ENCODE peak calls at places on chromosomes 13 and 19, in four cellular contexts. T is IMR-90, O is neuronal stem cell, H is mesenchymal stem cell. N is an unnamed sample.

GRCh38 chr13:51420681-51421476 is 32.0 kb downstream of the INTS6 start:
- DNase-seq in H (peak), T (no peak), O (no peak), N (no peak)

GRCh38 chr13:109191422-109191821 is 562.0 kb downstream of the MYO16 start:
- DNase-seq in O (no peak), T (no peak), H (no peak), N (no peak)

GRCh38 chr13:113949546-113949945 is 24.3 kb downstream of the C13orf46 start:
- DNase-seq in T (no peak), H (no peak), O (no peak), N (no peak)

GRCh38 chr19:38057954-38058690 is 151.1 kb downstream of the SIPA1L3 start:
- DNase-seq in H (peak), O (no peak), T (no peak), N (no peak)

GRCh38 chr13:74082741-74083160 is 51.5 kb downstream of the KLF12 start:
- DNase-seq in O (no peak), H (no peak), T (no peak), N (no peak)

GRCh38 chr13:100497394-100497793 is 91.2 kb downstream of the GGACT start:
- DNase-seq in H (peak), O (no peak), T (peak), N (no peak)

GRCh38 chr19:21668072-21668471 is 99.3 kb downstream of the ZNF100 start:
- DNase-seq in H (no peak), T (no peak), O (no peak), N (no peak)

GRCh38 chr19:53785196-53785889 is 38.8 kb downstream of the NLRP12 start:
- DNase-seq in O (no peak), T (no peak), H (no peak), N (no peak)

GRCh38 chr13:95684463-95684862 is 7.5 kb downstream of the DNAJC3 start:
- DNase-seq in H (no peak), O (no peak), T (no peak), N (no peak)

GRCh38 chr13:109904218-109904617 is 117.8 kb upstream of the IRS2 start:
- DNase-seq in O (no peak), T (no peak), H (no peak), N (no peak)

GRCh38 chr19:47274891-47275865 is 493 bp downstream of the INAFM1 start:
- DNase-seq in H (peak), O (no peak), T (no peak), N (no peak)

GRCh38 chr13:105346141-105346766 is 1189.2 kb downstream of the EFNB2 start:
- DNase-seq in T (peak), O (no peak), H (peak), N (no peak)

GRCh38 chr13:106612688-106613087 is 44.8 kb upstream of the ARGLU1 start:
- DNase-seq in O (no peak), T (peak), H (peak), N (no peak)

GRCh38 chr19:16626796-16627193 is 1.2 kb downstream of the MED26 start:
- DNase-seq in H (no peak), O (no peak), T (no peak), N (no peak)

GRCh38 chr19:7874857-7875393 is 735 bp upstream of the PRR36 start:
- DNase-seq in T (no peak), O (no peak), H (no peak), N (no peak)

GRCh38 chr19:19420570-19421301 is 15.3 kb downstream of the GATAD2A start:
- DNase-seq in T (no peak), H (no peak), O (no peak), N (no peak)

GRCh38 chr19:55536951-55537740 is at the start of gene SBK2:
- DNase-seq in H (no peak), T (no peak), O (peak), N (peak)

GRCh38 chr13:20411638-20412342 is 113.9 kb downstream of the CRYL1 start:
- DNase-seq in O (no peak), H (no peak), T (no peak), N (no peak)

GRCh38 chr13:46149272-46150133 is 32.5 kb downstream of the LCP1 start:
- DNase-seq in O (no peak), H (no peak), T (peak), N (no peak)

GRCh38 chr13:110234532-110234931 is 72.4 kb downstream of the COL4A1 start:
- DNase-seq in T (no peak), H (no peak), O (no peak), N (no peak)

GRCh38 chr19:35026418-35026817 is 3.9 kb upstream of the SCN1B start:
- DNase-seq in H (no peak), O (no peak), T (no peak), N (no peak)

GRCh38 chr19:54206030-54206830 is 5.6 kb downstream of the RPS9 start:
- DNase-seq in O (no peak), H (no peak), T (no peak), N (no peak)

GRCh38 chr19:22116760-22117159 is 64.5 kb downstream of the ZNF257 start:
- DNase-seq in T (no peak), O (no peak), H (no peak), N (no peak)

GRCh38 chr19:35327642-35328041 is 1.3 kb upstream of the CD22 start:
- DNase-seq in H (no peak), O (no peak), T (no peak), N (no peak)

GRCh38 chr19:4732680-4733114 is 9.1 kb upstream of the DPP9 start:
- DNase-seq in H (peak), O (peak), T (peak), N (peak)

GRCh38 chr13:113518080-113518803 is 27.7 kb upstream of the DCUN1D2 start:
- DNase-seq in T (no peak), O (no peak), H (no peak), N (no peak)

GRCh38 chr13:44523176-44524017 is 52.7 kb downstream of the TSC22D1 start:
- DNase-seq in H (peak), O (no peak), T (peak), N (no peak)

GRCh38 chr13:73422973-73423372 is 364.2 kb downstream of the KLF5 start:
- DNase-seq in O (no peak), T (no peak), H (no peak), N (no peak)

GRCh38 chr19:42277821-42278809 is 9.1 kb downstream of the CIC start:
- DNase-seq in T (no peak), H (peak), O (no peak), N (no peak)

GRCh38 chr19:38951187-38951586 is 20.4 kb downstream of the MRPS12 start:
- DNase-seq in H (no peak), O (no peak), T (no peak), N (no peak)

GRCh38 chr19:4712771-4713170 is 10.9 kb downstream of the DPP9 start:
- DNase-seq in T (no peak), H (no peak), O (no peak), N (no peak)

GRCh38 chr13:97223711-97224461 is 1.8 kb downstream of the MBNL2 start:
- DNase-seq in T (peak), H (peak), O (peak), N (peak)

GRCh38 chr19:8638078-8638619 is 7.7 kb downstream of the NFILZ start:
- DNase-seq in T (peak), O (no peak), H (no peak), N (no peak)

GRCh38 chr13:68099616-68100015 is 869.5 kb upstream of the PCDH9 start:
- DNase-seq in O (no peak), H (peak), T (peak), N (no peak)

GRCh38 chr13:75581874-75582640 is 32.5 kb downstream of the UCHL3 start:
- DNase-seq in H (no peak), T (peak), O (no peak), N (no peak)

GRCh38 chr13:110345701-110346100 is 38.6 kb downstream of the COL4A2 start:
- DNase-seq in T (no peak), H (no peak), O (no peak), N (no peak)

GRCh38 chr19:30226464-30227070 is 145.6 kb upstream of the ZNF536 start:
- DNase-seq in O (no peak), T (no peak), H (no peak), N (peak)

GRCh38 chr13:34044660-34045080 is 226.7 kb downstream of the RFC3 start:
- DNase-seq in T (peak), H (peak), O (no peak), N (no peak)

GRCh38 chr13:54424344-54424743 is 1395.7 kb downstream of the OLFM4 start:
- DNase-seq in H (no peak), T (no peak), O (no peak), N (no peak)

GRCh38 chr19:1252221-1252817 is 3.9 kb downstream of the MIDN start:
- DNase-seq in O (no peak), H (peak), T (peak), N (no peak)

GRCh38 chr19:1251503-1252220 is 3.3 kb downstream of the MIDN start:
- DNase-seq in H (no peak), O (no peak), T (no peak), N (no peak)

GRCh38 chr19:1253514-1254080 is 5.2 kb downstream of the MIDN start:
- DNase-seq in H (no peak), T (peak), O (no peak), N (no peak)

GRCh38 chr19:1254081-1254527 is 5.7 kb downstream of the MIDN start:
- DNase-seq in H (no peak), O (no peak), T (no peak), N (no peak)

DNA sequence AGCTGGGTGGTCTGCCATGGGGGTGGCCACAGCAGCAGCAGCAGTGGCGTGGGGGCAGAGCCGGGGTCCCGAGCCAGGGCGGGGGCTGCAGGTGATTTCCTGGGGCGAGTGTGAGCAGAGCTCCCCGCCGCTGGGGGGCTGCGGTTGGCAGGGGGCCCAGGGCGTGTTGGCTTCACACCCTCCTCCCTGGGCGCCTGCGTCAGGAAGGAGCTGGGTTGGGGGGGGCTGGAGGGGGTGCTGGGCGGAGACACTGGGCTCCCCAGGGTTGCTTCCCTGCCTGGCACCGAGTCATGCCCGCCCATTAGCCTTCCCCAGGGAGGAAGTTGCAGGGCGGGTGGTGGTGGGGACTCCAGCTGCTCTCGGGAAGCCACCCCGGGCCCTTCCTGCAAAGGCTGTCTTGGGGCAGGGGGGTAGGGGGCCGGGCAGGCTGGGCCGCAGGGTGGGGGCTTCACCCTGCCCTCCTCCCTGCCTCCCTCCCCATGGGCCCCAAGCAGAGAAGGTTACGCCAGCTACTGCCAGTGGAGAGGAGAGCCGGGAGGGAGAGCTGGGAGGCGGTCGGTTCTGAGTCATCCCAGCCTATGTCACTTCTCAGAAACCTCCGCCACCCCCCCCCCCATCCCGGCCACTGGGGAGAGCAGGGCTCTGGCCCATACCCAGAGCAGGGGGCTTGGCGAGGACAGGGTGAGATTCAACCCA is 4.6 kb downstream of the MIDN start:
- DNase-seq in T (peak), O (no peak), H (peak), N (no peak)
- H3K23ac ChIP-seq in T (peak), O (peak), H (no peak), N (no peak)

GRCh38 chr19:58097783-58098681 is at the start of gene ZSCAN18:
- DNase-seq in O (peak), T (peak), H (peak), N (peak)
- H2AK5ac ChIP-seq in O (peak), T (no peak), H (no peak), N (peak)

GRCh38 chr13:40789275-40790231 is at the start of gene SLC25A15:
- DNase-seq in T (peak), O (peak), H (peak), N (no peak)
- H3K23ac ChIP-seq in T (peak), O (peak), H (no peak), N (no peak)

GRCh38 chr13:40466271-40466670 is 200.2 kb downstream of the FOXO1 start:
- DNase-seq in O (no peak), T (no peak), H (no peak), N (no peak)
- H2AK5ac ChIP-seq in O (no peak), T (no peak), H (no peak), N (no peak)

DNA sequence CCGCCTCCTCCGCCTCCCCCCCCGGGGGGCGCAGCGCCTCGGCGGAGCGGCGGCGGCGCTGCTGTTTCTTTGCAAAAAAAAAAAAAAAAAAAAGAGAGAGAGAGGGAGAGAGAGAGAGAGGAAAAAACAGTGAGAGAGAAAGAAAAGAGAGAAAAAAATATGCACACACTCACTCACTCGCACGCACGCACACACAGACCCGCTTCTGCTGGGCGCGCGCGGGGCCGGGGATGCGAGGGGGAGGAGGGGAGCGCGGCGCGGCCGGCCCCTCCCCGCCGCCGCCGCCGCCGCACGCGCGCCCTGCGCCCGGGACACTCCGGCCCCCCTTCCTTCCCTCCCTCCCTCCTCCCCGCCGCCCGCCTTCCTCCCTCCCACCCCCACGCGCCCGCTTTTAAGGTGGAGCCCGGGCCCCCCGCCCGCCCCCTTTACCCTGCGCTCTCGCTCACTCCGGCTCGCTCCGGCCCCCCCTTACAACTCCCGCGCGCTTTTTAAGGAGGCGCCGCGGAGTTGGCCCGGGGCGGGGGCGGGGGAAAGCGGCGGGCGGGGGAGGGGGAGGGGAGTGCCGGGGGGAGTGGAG is at the start of gene SAMD1:
- DNase-seq in H (peak), T (peak), O (peak), N (no peak)
- H3K23ac ChIP-seq in H (no peak), T (peak), O (peak), N (no peak)

GRCh38 chr19:18417250-18418033 is 1.8 kb upstream of the SSBP4 start:
- DNase-seq in O (peak), T (peak), H (peak), N (peak)
- H2AK5ac ChIP-seq in O (peak), T (peak), H (peak), N (no peak)

DNA sequence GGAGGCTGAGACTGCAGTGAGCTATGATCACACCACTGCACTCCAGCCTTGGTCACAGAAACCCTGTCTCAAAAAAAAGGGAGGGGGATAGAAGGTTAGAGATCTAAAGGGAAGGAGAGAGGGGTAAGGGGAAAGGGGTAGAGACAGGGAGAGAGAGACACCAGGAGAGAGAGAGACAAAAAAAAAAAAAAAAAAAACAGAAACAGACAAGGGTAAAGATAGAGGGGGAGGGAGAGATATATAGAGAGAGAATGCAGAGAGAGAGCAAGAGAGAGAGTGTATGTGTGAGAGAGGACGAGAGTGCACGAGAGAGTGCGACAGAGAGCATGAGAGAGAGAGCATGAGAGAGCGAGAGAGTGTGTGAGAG is 4.2 kb downstream of the CD70 start:
- DNase-seq in H (no peak), T (no peak), O (no peak), N (no peak)
- H3K23ac ChIP-seq in H (no peak), T (no peak), O (peak), N (no peak)

DNA sequence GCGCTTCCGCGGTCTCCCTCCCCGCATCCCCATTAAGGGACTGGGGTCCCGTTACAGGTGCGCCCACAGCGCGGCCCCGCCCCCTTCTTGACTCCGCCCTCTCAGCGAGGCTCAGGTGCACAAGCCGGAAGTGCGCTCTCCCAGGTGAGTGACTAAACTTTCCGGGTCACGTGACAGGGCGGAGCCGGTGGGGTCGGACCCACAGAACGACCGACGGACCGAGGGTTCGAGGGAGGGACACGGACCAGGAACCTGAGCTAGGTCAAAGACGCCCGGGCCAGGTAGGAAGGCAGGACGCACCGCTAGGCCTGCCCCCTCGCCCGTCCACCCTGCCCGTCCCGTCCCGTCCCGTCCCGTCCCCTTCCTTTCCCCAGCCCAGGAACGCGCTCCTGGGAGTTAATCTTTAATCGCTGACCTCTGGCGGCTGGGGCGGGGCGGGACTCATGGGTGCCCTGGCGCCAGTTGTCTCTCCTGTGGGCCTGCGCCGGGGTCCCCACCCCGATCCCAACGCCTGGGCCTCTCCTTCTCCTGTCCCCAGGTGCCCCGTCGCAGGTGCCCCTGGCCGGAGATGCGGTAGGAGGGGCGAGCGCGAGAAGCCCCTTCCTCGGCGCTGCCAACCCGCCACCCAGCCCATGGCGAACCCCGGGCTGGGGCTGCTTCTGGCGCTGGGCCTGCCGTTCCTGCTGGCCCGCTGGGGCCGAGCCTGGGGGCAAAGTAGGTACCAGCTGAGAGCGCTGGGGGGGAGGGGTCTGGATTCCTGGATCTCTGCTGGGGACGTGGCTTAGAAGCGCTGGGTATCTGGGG is at the start of gene CRB3:
- DNase-seq in T (no peak), O (no peak), H (no peak), N (peak)
- H2AK5ac ChIP-seq in T (no peak), O (peak), H (peak), N (no peak)

GRCh38 chr19:52724701-52725514 is 9.9 kb downstream of the ZNF611 start:
- DNase-seq in O (no peak), T (no peak), H (peak), N (no peak)
- H3K23ac ChIP-seq in O (peak), T (no peak), H (no peak), N (no peak)